ENCODE peak calls at places on chromosomes 13 and 19, in eight cellular contexts. E is HCT116, X is endothelial cell of umbilical vein, M is stomach, C is HepG2, R is SK-N-SH, Y is suprapubic skin, O is esophagus muscularis mucosa. F is an unnamed sample.

GRCh38 chr13:50731400-50731799 is 112.1 kb downstream of the DLEU7 start:
- DNase-seq in C (no peak), M (no peak), X (peak; percentile 82), R (no peak), Y (no peak), O (no peak), E (no peak), F (no peak)

GRCh38 chr13:45119469-45119989 is 781 bp upstream of the GTF2F2 start:
- DNase-seq in O (no peak), R (peak; percentile 37), E (no peak), M (no peak), X (no peak), Y (no peak), C (no peak), F (no peak)

GRCh38 chr13:29908411-29908810 is 58.0 kb upstream of the UBL3 start:
- DNase-seq in C (no peak), Y (peak; percentile 78), M (no peak), O (no peak), R (no peak), E (no peak), X (no peak), F (no peak)

GRCh38 chr13:113207890-113208423 is 512 bp downstream of the PCID2 start:
- DNase-seq in C (peak; percentile 26), O (no peak), M (no peak), E (no peak), R (no peak), Y (no peak), X (peak; percentile 70), F (no peak)

GRCh38 chr19:49492573-49493411 is 3.4 kb upstream of the RPS11 start:
- DNase-seq in Y (no peak), R (no peak), O (no peak), C (peak; percentile 54), M (no peak), X (peak; percentile 28), E (no peak), F (no peak)

GRCh38 chr13:35191883-35192282 is 249.8 kb downstream of the NBEA start:
- DNase-seq in E (no peak), C (no peak), R (peak; percentile 33), X (no peak), M (no peak), Y (no peak), O (no peak), F (no peak)

GRCh38 chr19:5949792-5950305 is 28.1 kb downstream of the RANBP3 start:
- DNase-seq in C (no peak), Y (no peak), X (no peak), O (no peak), E (no peak), M (peak; percentile 76), R (no peak), F (no peak)

GRCh38 chr19:38545596-38545995 is 72.2 kb downstream of the MAP4K1 start:
- DNase-seq in M (no peak), O (no peak), R (no peak), X (no peak), Y (no peak), E (no peak), C (no peak), F (no peak)

GRCh38 chr19:33283578-33283977 is 18.8 kb downstream of the CEBPA start:
- DNase-seq in X (no peak), C (no peak), E (no peak), Y (no peak), M (no peak), O (no peak), R (no peak), F (no peak)

GRCh38 chr19:42074513-42075363 is 1.2 kb upstream of the ZNF574 start:
- DNase-seq in X (no peak), R (peak; percentile 59), E (no peak), M (no peak), C (no peak), O (no peak), Y (no peak), F (peak; percentile 83)

GRCh38 chr19:55257461-55258411 is 1.1 kb downstream of the PPP6R1 start:
- DNase-seq in X (peak; percentile 15), R (peak; percentile 55), O (no peak), C (no peak), M (no peak), E (no peak), Y (no peak), F (peak; percentile 83)

GRCh38 chr13:94280845-94281244 is 198.6 kb downstream of the DCT start:
- DNase-seq in X (no peak), E (no peak), Y (no peak), C (no peak), M (no peak), O (no peak), R (no peak), F (no peak)

GRCh38 chr19:31348416-31349159 is 648 bp downstream of the TSHZ3 start:
- DNase-seq in M (no peak), O (no peak), X (peak; percentile 13), Y (peak; percentile 74), R (peak; percentile 56), C (no peak), E (no peak), F (no peak)

GRCh38 chr19:41668315-41668714 is 19.8 kb downstream of the CEACAM7 start:
- DNase-seq in X (no peak), R (no peak), M (no peak), C (no peak), Y (no peak), O (no peak), E (no peak), F (no peak)

GRCh38 chr19:38059897-38060296 is 152.9 kb downstream of the SIPA1L3 start:
- DNase-seq in X (peak; percentile 85), R (no peak), M (no peak), E (no peak), C (no peak), Y (no peak), O (no peak), F (no peak)

GRCh38 chr13:39484506-39485313 is 118.3 kb downstream of the LHFPL6 start:
- DNase-seq in Y (no peak), X (peak; percentile 38), C (no peak), E (no peak), M (no peak), R (no peak), O (no peak), F (no peak)

GRCh38 chr13:113140677-113141590 is 17.5 kb upstream of the PROZ start:
- DNase-seq in M (peak; percentile 10), X (no peak), C (no peak), Y (no peak), E (no peak), O (no peak), R (peak; percentile 12), F (peak; percentile 69)

GRCh38 chr13:97403893-97404683 is 29.9 kb upstream of the RAP2A start:
- DNase-seq in E (no peak), C (no peak), O (no peak), R (no peak), X (no peak), M (no peak), Y (no peak), F (no peak)

GRCh38 chr13:59133903-59134302 is 1029.8 kb downstream of the DIAPH3 start:
- DNase-seq in O (no peak), X (no peak), R (no peak), E (no peak), M (no peak), C (no peak), Y (no peak), F (no peak)

GRCh38 chr19:2167896-2168618 is 4.3 kb downstream of the DOT1L start:
- DNase-seq in E (no peak), M (peak; percentile 40), Y (no peak), C (peak; percentile 24), O (no peak), R (no peak), X (peak; percentile 60), F (peak; percentile 93)

GRCh38 chr19:2170219-2170618 is 6.5 kb downstream of the DOT1L start:
- DNase-seq in R (no peak), E (no peak), Y (no peak), M (no peak), O (no peak), X (no peak), C (no peak), F (peak; percentile 63)

GRCh38 chr19:2170987-2171348 is 7.2 kb downstream of the DOT1L start:
- DNase-seq in C (no peak), Y (no peak), M (no peak), X (no peak), R (no peak), E (no peak), O (no peak), F (no peak)

GRCh38 chr19:2166741-2167738 is 3.3 kb downstream of the DOT1L start:
- DNase-seq in X (peak; percentile 82), Y (peak; percentile 87), E (no peak), M (peak; percentile 95), R (peak; percentile 89), O (no peak), C (peak; percentile 79), F (peak; percentile 88)

GRCh38 chr19:2168619-2169424 is 5.1 kb downstream of the DOT1L start:
- DNase-seq in M (peak; percentile 96), O (peak; percentile 98), C (peak; percentile 99), R (peak; percentile 85), E (peak; percentile 98), X (peak; percentile 99), Y (peak; percentile 98), F (peak; percentile 96)
- H3K4me1 ChIP-seq in M (peaks cover 92% of the 10 kb centered on the region), O (peaks cover 83% of the 10 kb centered on the region), C (peaks cover 79% of the 10 kb centered on the region), R (peaks cover 46% of the 10 kb centered on the region), E (peaks cover 55% of the 10 kb centered on the region), X (peaks cover 39% of the 10 kb centered on the region), Y (peaks cover 70% of the 10 kb centered on the region), F (peaks cover 90% of the 10 kb centered on the region)

DNA sequence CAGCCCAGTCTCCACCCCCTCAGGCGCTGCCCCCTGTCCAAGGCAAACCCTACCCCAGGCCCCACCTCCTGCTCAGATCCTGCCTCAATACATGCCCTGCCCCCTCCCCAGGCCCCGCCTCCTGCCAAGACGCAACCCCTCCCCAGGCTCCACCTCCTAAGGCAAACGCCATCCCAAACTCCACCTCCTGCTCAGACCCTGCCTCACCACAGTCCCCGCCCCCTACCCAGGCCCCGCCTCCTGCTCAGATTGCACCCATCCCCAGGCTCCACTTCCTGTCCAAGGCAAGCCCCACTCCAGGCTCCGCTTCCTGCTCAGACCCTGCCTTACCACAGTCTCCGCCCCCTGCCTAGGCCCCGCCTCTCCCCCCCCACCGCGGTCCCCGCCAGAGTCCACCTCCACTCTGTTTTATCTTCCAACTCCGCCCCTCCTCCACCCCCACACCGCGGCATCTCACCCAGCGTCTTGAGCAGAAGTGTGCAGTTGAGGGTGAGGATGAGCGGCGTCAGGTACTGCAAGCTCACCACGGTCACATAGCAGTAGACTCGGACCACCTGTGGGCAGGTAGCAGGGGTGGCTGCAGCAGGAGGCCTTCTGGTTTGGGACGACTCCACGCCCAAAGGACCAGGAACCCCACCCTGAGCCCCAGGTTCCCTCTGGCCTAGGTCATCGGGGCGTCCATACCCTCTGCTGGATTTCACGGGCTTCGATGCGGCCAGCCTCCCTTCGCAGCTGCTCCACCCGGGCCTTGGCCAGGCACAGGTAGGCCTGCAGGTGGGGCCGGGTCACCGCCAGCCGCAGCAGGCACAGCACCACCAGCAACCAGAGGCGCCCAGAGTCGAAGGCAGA is 17.7 kb downstream of the TMEM161A start:
- DNase-seq in E (no peak), X (peak; percentile 22), O (no peak), C (peak; percentile 35), Y (no peak), R (peak; percentile 81), M (peak; percentile 68), F (no peak)
- TF ChIP-seq POLR2AphosphoS5 in E (no peak), X (no peak), O (no peak), C (no peak), Y (no peak), R (no peak), M (no peak), F (no peak)

GRCh38 chr13:110376120-110376519 is 69.0 kb downstream of the COL4A2 start:
- DNase-seq in E (no peak), R (peak; percentile 36), Y (no peak), X (peak; percentile 29), M (no peak), O (no peak), C (no peak), F (no peak)
- H3K4me1 ChIP-seq in E (no peaks in the 10 kb centered on the region), R (peaks cover 20% of the 10 kb centered on the region), Y (no peaks in the 10 kb centered on the region), X (peaks cover 46% of the 10 kb centered on the region), M (peaks cover 3% of the 10 kb centered on the region), O (peaks cover 100% of the 10 kb centered on the region), C (no peaks in the 10 kb centered on the region), F (peaks cover 18% of the 10 kb centered on the region)

GRCh38 chr19:2484178-2484937 is 8.4 kb downstream of the GADD45B start:
- DNase-seq in C (no peak), R (no peak), M (no peak), E (no peak), X (no peak), O (no peak), Y (no peak), F (no peak)
- TF ChIP-seq POLR2AphosphoS5 in C (no peak), R (no peak), M (no peak), E (no peak), X (no peak), O (no peak), Y (no peak), F (no peak)